ENCODE peak calls at places on chromosomes 13 and 19, in five cellular contexts. V is NCI-H2171 treated with DMSO at 0.1 percent for 48 hours; O is fibroblast of lung; D is CD8-positive, alpha-beta T cell; G is heart left ventricle. K is an unnamed sample.

GRCh38 chr19:53246498-53246897 is 8.2 kb downstream of the ZNF677 start:
- DNase-seq in V (no peak), O (no peak), D (no peak), G (no peak), K (no peak)

GRCh38 chr13:52195052-52195837 is 35.8 kb upstream of the NEK3 start:
- DNase-seq in V (no peak), O (peak; percentile 84), D (peak; percentile 58), G (peak; percentile 90), K (no peak)

GRCh38 chr13:42190529-42190928 is 81.4 kb upstream of the AKAP11 start:
- DNase-seq in V (no peak), O (no peak), D (no peak), G (no peak), K (no peak)

GRCh38 chr13:53191091-53191490 is 162.5 kb downstream of the OLFM4 start:
- DNase-seq in V (no peak), O (no peak), D (no peak), G (no peak), K (no peak)

GRCh38 chr19:30360378-30361106 is 11.6 kb upstream of the ZNF536 start:
- DNase-seq in V (no peak), O (no peak), D (no peak), G (no peak), K (no peak)

GRCh38 chr13:76790519-76791289 is 95.5 kb downstream of the KCTD12 start:
- DNase-seq in V (peak; percentile 30), O (no peak), D (no peak), G (no peak), K (no peak)

GRCh38 chr19:55442372-55443044 is 592 bp downstream of the SHISA7 start:
- DNase-seq in V (peak; percentile 53), O (no peak), D (no peak), G (no peak), K (no peak)

GRCh38 chr13:52319876-52320275 is 86.1 kb downstream of the THSD1 start:
- DNase-seq in V (no peak), O (peak; percentile 3), D (no peak), G (no peak), K (no peak)

GRCh38 chr19:43934985-43935708 is at the start of gene ZNF45:
- DNase-seq in V (peak; percentile 90), O (peak; percentile 88), D (peak; percentile 89), G (peak; percentile 92), K (peak; percentile 85)

K was measured in KG1.